ENCODE peak calls at places on chromosome 10, in four cellular contexts. D is kidney tubule cell, V is colonic mucosa, M is AG08396. B is an unnamed sample.

GRCh38 chr10:29067161-29067560 is 221.7 kb upstream of the LYZL1 start:
- DNase-seq in V (no peak), M (no peak), D (no peak), B (peak; percentile 60)

GRCh38 chr10:4280481-4281206 is 495.6 kb upstream of the KLF6 start:
- DNase-seq in M (peak; percentile 32), V (peak; percentile 61), D (peak; percentile 24), B (no peak)

GRCh38 chr10:132145521-132146185 is 41.1 kb upstream of the DPYSL4 start:
- DNase-seq in V (no peak), D (no peak), M (no peak), B (no peak)

GRCh38 chr10:51642591-51642990 is 56.8 kb downstream of the CSTF2T start:
- DNase-seq in D (no peak), M (no peak), V (no peak), B (no peak)

GRCh38 chr10:15200626-15201025 is 32.1 kb upstream of the NMT2 start:
- DNase-seq in D (peak; percentile 95), M (peak; percentile 67), V (no peak), B (no peak)

GRCh38 chr10:114239117-114239993 is at the start of gene VWA2:
- DNase-seq in D (peak; percentile 35), M (no peak), V (peak; percentile 61), B (no peak)

GRCh38 chr10:130744631-130745030 is 566.9 kb downstream of the TCERG1L start:
- DNase-seq in M (no peak), V (no peak), D (no peak), B (no peak)

GRCh38 chr10:32207544-32207943 is 139.4 kb downstream of the EPC1 start:
- DNase-seq in D (peak; percentile 45), V (peak; percentile 77), M (peak; percentile 45), B (no peak)

GRCh38 chr10:59432207-59432900 is 70.0 kb upstream of the FAM13C start:
- DNase-seq in M (no peak), V (no peak), D (peak; percentile 35), B (peak; percentile 39)

GRCh38 chr10:96366508-96366907 is 7.7 kb upstream of the OPALIN start:
- DNase-seq in M (no peak), V (no peak), D (no peak), B (no peak)

GRCh38 chr10:100827819-100828743 is 82.7 kb downstream of the PAX2 start:
- DNase-seq in D (no peak), M (peak; percentile 72), V (peak; percentile 30), B (no peak)

GRCh38 chr10:77189056-77189455 is 448.6 kb downstream of the KCNMA1 start:
- DNase-seq in V (no peak), D (no peak), M (no peak), B (no peak)

GRCh38 chr10:130662775-130663174 is 526.6 kb downstream of the GLRX3 start:
- DNase-seq in V (no peak), D (no peak), M (no peak), B (no peak)